ENCODE peak calls at places on chromosomes 1 and 21, in seven cellular contexts. One of them, this sample, is unnamed.

GRCh38 chr1:225464851-225465792 is 37.3 kb upstream of the LBR start:
- DNase-seq in tibial nerve: no peak
- DNase-seq in endodermal cell: peak; percentile 79
- DNase-seq in cardiac muscle cell: no peak
- DNase-seq in psoas muscle: peak; percentile 46
- DNase-seq in kidney: peak; percentile 75
- DNase-seq in mammary epithelial cell: peak; percentile 66
- DNase-seq in this sample: peak; percentile 64

GRCh38 chr1:6347641-6348487 is 45.7 kb downstream of the ACOT7 start:
- DNase-seq in kidney: no peak
- DNase-seq in psoas muscle: peak; percentile 69
- DNase-seq in cardiac muscle cell: peak; percentile 64
- DNase-seq in endodermal cell: peak; percentile 88
- DNase-seq in mammary epithelial cell: no peak
- DNase-seq in tibial nerve: no peak
- DNase-seq in this sample: peak; percentile 87

GRCh38 chr1:23592209-23592905 is 33.1 kb upstream of the ID3 start:
- DNase-seq in psoas muscle: no peak
- DNase-seq in mammary epithelial cell: peak; percentile 86
- DNase-seq in kidney: no peak
- DNase-seq in cardiac muscle cell: no peak
- DNase-seq in endodermal cell: no peak
- DNase-seq in tibial nerve: no peak
- DNase-seq in this sample: no peak

GRCh38 chr1:72690871-72691270 is 408.5 kb upstream of the NEGR1 start:
- DNase-seq in endodermal cell: no peak
- DNase-seq in tibial nerve: no peak
- DNase-seq in mammary epithelial cell: no peak
- DNase-seq in cardiac muscle cell: no peak
- DNase-seq in psoas muscle: no peak
- DNase-seq in kidney: no peak
- DNase-seq in this sample: no peak

GRCh38 chr1:194171596-194171995 is 985.2 kb upstream of the B3GALT2 start:
- DNase-seq in endodermal cell: no peak
- DNase-seq in psoas muscle: no peak
- DNase-seq in tibial nerve: no peak
- DNase-seq in cardiac muscle cell: no peak
- DNase-seq in kidney: no peak
- DNase-seq in mammary epithelial cell: no peak
- DNase-seq in this sample: no peak

GRCh38 chr1:31703431-31704260 is at the start of gene COL16A1:
- DNase-seq in kidney: peak; percentile 94
- DNase-seq in tibial nerve: peak; percentile 66
- DNase-seq in mammary epithelial cell: peak; percentile 68
- DNase-seq in psoas muscle: peak; percentile 93
- DNase-seq in endodermal cell: peak; percentile 85
- DNase-seq in cardiac muscle cell: peak; percentile 30
- DNase-seq in this sample: peak; percentile 78

GRCh38 chr1:206441336-206441967 is 28.8 kb upstream of the IKBKE start:
- DNase-seq in tibial nerve: no peak
- DNase-seq in psoas muscle: no peak
- DNase-seq in cardiac muscle cell: no peak
- DNase-seq in endodermal cell: no peak
- DNase-seq in kidney: no peak
- DNase-seq in mammary epithelial cell: no peak
- DNase-seq in this sample: no peak

GRCh38 chr1:32393832-32394140 is 455 bp downstream of the BSDC1 start:
- DNase-seq in kidney: no peak
- DNase-seq in mammary epithelial cell: no peak
- DNase-seq in endodermal cell: no peak
- DNase-seq in tibial nerve: peak; percentile 42
- DNase-seq in psoas muscle: no peak
- DNase-seq in cardiac muscle cell: no peak
- DNase-seq in this sample: no peak

GRCh38 chr21:33058468-33059318 is 11.2 kb upstream of the OLIG1 start:
- DNase-seq in tibial nerve: no peak
- DNase-seq in psoas muscle: peak; percentile 81
- DNase-seq in kidney: no peak
- DNase-seq in mammary epithelial cell: no peak
- DNase-seq in cardiac muscle cell: no peak
- DNase-seq in endodermal cell: no peak
- DNase-seq in this sample: no peak

GRCh38 chr1:147919881-147920280 is 8.3 kb upstream of the GPR89B start:
- DNase-seq in psoas muscle: no peak
- DNase-seq in endodermal cell: no peak
- DNase-seq in kidney: no peak
- DNase-seq in cardiac muscle cell: no peak
- DNase-seq in tibial nerve: no peak
- DNase-seq in mammary epithelial cell: peak; percentile 11
- DNase-seq in this sample: no peak

GRCh38 chr1:116910379-116911165 is 856 bp downstream of the PTGFRN start:
- DNase-seq in endodermal cell: peak; percentile 78
- DNase-seq in kidney: peak; percentile 84
- DNase-seq in cardiac muscle cell: peak; percentile 62
- DNase-seq in tibial nerve: peak; percentile 15
- DNase-seq in psoas muscle: peak; percentile 63
- DNase-seq in mammary epithelial cell: peak; percentile 52
- DNase-seq in this sample: peak; percentile 84

GRCh38 chr1:196400478-196401453 is 207.5 kb downstream of the KCNT2 start:
- DNase-seq in mammary epithelial cell: peak; percentile 72
- DNase-seq in kidney: no peak
- DNase-seq in tibial nerve: peak; percentile 75
- DNase-seq in cardiac muscle cell: no peak
- DNase-seq in psoas muscle: peak; percentile 32
- DNase-seq in endodermal cell: no peak
- DNase-seq in this sample: no peak

GRCh38 chr1:85320371-85321131 is 44.1 kb upstream of the BCL10 start:
- DNase-seq in endodermal cell: no peak
- DNase-seq in cardiac muscle cell: no peak
- DNase-seq in tibial nerve: no peak
- DNase-seq in mammary epithelial cell: peak; percentile 48
- DNase-seq in kidney: no peak
- DNase-seq in psoas muscle: no peak
- DNase-seq in this sample: no peak

GRCh38 chr1:3156936-3157335 is 87.9 kb downstream of the PRDM16 start:
- DNase-seq in endodermal cell: no peak
- DNase-seq in tibial nerve: no peak
- DNase-seq in mammary epithelial cell: no peak
- DNase-seq in psoas muscle: no peak
- DNase-seq in cardiac muscle cell: no peak
- DNase-seq in kidney: no peak
- DNase-seq in this sample: no peak

GRCh38 chr1:95451054-95451453 is 217.0 kb downstream of the RWDD3 start:
- DNase-seq in mammary epithelial cell: peak; percentile 25
- DNase-seq in cardiac muscle cell: no peak
- DNase-seq in psoas muscle: no peak
- DNase-seq in tibial nerve: no peak
- DNase-seq in endodermal cell: peak; percentile 66
- DNase-seq in kidney: no peak
- DNase-seq in this sample: no peak

GRCh38 chr21:42548687-42549406 is 35.2 kb downstream of the SLC37A1 start:
- DNase-seq in kidney: no peak
- DNase-seq in cardiac muscle cell: no peak
- DNase-seq in endodermal cell: no peak
- DNase-seq in mammary epithelial cell: no peak
- DNase-seq in psoas muscle: no peak
- DNase-seq in tibial nerve: no peak
- DNase-seq in this sample: peak; percentile 50

GRCh38 chr1:220732137-220732536 is 16.0 kb upstream of the MTARC2 start:
- DNase-seq in mammary epithelial cell: no peak
- DNase-seq in cardiac muscle cell: no peak
- DNase-seq in endodermal cell: no peak
- DNase-seq in tibial nerve: no peak
- DNase-seq in psoas muscle: no peak
- DNase-seq in kidney: no peak
- DNase-seq in this sample: no peak

GRCh38 chr1:11970441-11971185 is 9.6 kb upstream of the MFN2 start:
- DNase-seq in endodermal cell: no peak
- DNase-seq in mammary epithelial cell: no peak
- DNase-seq in tibial nerve: no peak
- DNase-seq in kidney: no peak
- DNase-seq in cardiac muscle cell: no peak
- DNase-seq in psoas muscle: no peak
- DNase-seq in this sample: no peak

GRCh38 chr1:192831706-192832355 is 23.0 kb downstream of the RGS2 start:
- DNase-seq in kidney: no peak
- DNase-seq in tibial nerve: no peak
- DNase-seq in endodermal cell: no peak
- DNase-seq in cardiac muscle cell: no peak
- DNase-seq in psoas muscle: no peak
- DNase-seq in mammary epithelial cell: peak; percentile 51
- DNase-seq in this sample: no peak

GRCh38 chr1:200033511-200034261 is 6.2 kb downstream of the NR5A2 start:
- DNase-seq in tibial nerve: no peak
- DNase-seq in endodermal cell: peak; percentile 80
- DNase-seq in psoas muscle: no peak
- DNase-seq in cardiac muscle cell: no peak
- DNase-seq in kidney: no peak
- DNase-seq in mammary epithelial cell: no peak
- DNase-seq in this sample: no peak

DNA sequence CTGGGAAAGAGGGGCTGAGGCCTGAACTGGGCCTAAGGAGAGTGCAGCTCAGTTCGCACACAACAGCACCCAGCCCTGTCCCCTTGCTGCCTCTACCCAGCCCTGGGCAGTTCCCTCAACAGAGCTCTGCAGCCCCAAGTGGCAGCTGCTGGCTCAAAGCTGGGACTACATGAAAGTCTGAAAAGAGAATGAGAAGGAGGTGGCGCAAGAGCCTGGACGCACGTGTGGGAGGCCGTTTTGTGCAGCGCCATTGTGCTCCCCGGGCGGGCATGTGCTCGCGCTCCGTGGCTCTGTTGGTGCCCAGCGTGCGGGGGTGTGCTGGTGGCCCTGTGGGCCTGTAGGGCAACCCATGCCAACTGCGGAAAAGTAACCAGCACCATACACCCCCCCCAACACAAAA is 10.3 kb downstream of the GPR37L1 start:
- DNase-seq in tibial nerve: peak; percentile 38
- DNase-seq in mammary epithelial cell: no peak
- DNase-seq in kidney: peak; percentile 66
- DNase-seq in cardiac muscle cell: no peak
- DNase-seq in psoas muscle: peak; percentile 71
- DNase-seq in endodermal cell: no peak
- DNase-seq in this sample: no peak
- H3K27ac ChIP-seq in tibial nerve: peak overlapping the region; percentile 86
- H3K27ac ChIP-seq in mammary epithelial cell: no peak overlapping the region
- H3K27ac ChIP-seq in kidney: peak overlapping the region; percentile 87
- H3K27ac ChIP-seq in cardiac muscle cell: no peak overlapping the region
- H3K27ac ChIP-seq in psoas muscle: peak overlapping the region; percentile 61
- H3K27ac ChIP-seq in endodermal cell: no peak overlapping the region
- H3K27ac ChIP-seq in this sample: peak overlapping the region; percentile 53

GRCh38 chr1:201215531-201216357 is 25.1 kb downstream of the IGFN1 start:
- DNase-seq in psoas muscle: no peak
- DNase-seq in endodermal cell: peak; percentile 51
- DNase-seq in cardiac muscle cell: no peak
- DNase-seq in kidney: peak; percentile 40
- DNase-seq in tibial nerve: no peak
- DNase-seq in mammary epithelial cell: no peak
- DNase-seq in this sample: peak; percentile 66

GRCh38 chr1:201214886-201215285 is 24.3 kb downstream of the IGFN1 start:
- DNase-seq in cardiac muscle cell: no peak
- DNase-seq in psoas muscle: no peak
- DNase-seq in endodermal cell: peak; percentile 55
- DNase-seq in tibial nerve: no peak
- DNase-seq in mammary epithelial cell: no peak
- DNase-seq in kidney: peak; percentile 43
- DNase-seq in this sample: peak; percentile 50

GRCh38 chr1:201213106-201213770 is 22.6 kb downstream of the IGFN1 start:
- DNase-seq in psoas muscle: no peak
- DNase-seq in mammary epithelial cell: no peak
- DNase-seq in endodermal cell: no peak
- DNase-seq in kidney: peak; percentile 54
- DNase-seq in cardiac muscle cell: no peak
- DNase-seq in tibial nerve: no peak
- DNase-seq in this sample: peak; percentile 45

GRCh38 chr1:201213926-201214325 is 23.3 kb downstream of the IGFN1 start:
- DNase-seq in cardiac muscle cell: no peak
- DNase-seq in tibial nerve: no peak
- DNase-seq in endodermal cell: no peak
- DNase-seq in mammary epithelial cell: no peak
- DNase-seq in kidney: peak; percentile 41
- DNase-seq in psoas muscle: no peak
- DNase-seq in this sample: peak; percentile 64

DNA sequence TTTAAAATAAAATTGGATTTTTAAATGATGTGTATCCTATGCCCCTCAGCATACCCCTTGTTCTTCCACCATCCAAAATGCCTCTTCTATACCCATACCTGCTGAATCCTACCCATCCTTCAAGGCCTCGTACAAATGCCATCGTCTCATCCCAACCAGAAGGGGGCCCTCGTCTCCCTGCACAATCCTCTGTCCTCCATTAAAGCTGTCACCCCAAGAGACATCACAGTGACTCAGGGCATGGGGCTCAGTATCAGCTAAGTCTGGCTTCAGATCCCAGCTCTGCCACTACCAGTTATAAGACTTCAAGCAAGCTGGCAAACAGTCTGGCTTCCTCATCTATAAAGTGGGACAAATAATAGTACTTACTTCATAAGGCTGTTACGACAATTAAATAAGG is 23.8 kb downstream of the IGFN1 start:
- DNase-seq in endodermal cell: peak; percentile 75
- DNase-seq in kidney: peak; percentile 7
- DNase-seq in psoas muscle: no peak
- DNase-seq in mammary epithelial cell: no peak
- DNase-seq in tibial nerve: no peak
- DNase-seq in cardiac muscle cell: no peak
- DNase-seq in this sample: peak; percentile 21
- TF ChIP-seq CTCF in endodermal cell: peak; percentile 71
- TF ChIP-seq CTCF in kidney: no peak
- TF ChIP-seq CTCF in psoas muscle: no peak
- TF ChIP-seq CTCF in mammary epithelial cell: peak; percentile 16
- TF ChIP-seq CTCF in tibial nerve: no peak
- TF ChIP-seq CTCF in cardiac muscle cell: no peak
- TF ChIP-seq CTCF in this sample: no peak

DNA sequence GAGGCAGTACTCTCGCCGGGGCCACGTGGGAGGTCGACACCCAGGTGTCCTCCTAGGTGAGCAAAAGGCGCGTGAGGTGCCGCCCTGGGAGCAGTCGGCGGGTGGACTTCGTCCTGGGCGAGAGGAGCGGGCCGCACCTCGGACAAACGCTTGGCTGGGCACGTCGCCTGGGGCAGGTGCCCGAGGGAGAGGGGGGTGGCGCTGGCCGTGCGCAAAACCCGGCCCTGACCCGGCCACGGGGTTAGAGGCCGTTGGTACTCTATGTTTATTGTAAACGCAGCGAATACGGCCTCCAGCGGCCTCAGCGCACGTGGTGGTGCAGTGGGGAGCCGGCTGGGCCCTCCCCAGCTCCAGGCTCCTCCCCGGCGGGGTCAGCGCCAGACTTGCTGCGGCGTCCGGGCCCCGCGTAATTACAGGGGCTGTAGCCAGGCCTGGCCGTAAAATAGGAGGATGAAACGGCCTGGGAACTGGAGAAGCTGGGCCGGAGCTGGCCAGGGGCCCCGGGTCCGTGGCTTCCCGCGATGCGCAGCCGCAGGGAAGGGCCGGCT is 1.7 kb upstream of the EFNA1 start:
- DNase-seq in kidney: peak; percentile 93
- DNase-seq in mammary epithelial cell: no peak
- DNase-seq in endodermal cell: peak; percentile 70
- DNase-seq in cardiac muscle cell: no peak
- DNase-seq in tibial nerve: peak; percentile 54
- DNase-seq in psoas muscle: peak; percentile 71
- DNase-seq in this sample: peak; percentile 72
- H3K4me3 ChIP-seq in kidney: peak overlapping the region; percentile 99
- H3K4me3 ChIP-seq in mammary epithelial cell: no peak overlapping the region
- H3K4me3 ChIP-seq in endodermal cell: peak overlapping the region; percentile 78
- H3K4me3 ChIP-seq in cardiac muscle cell: peak overlapping the region; percentile 59
- H3K4me3 ChIP-seq in tibial nerve: peak overlapping the region; percentile 74
- H3K4me3 ChIP-seq in psoas muscle: peak overlapping the region; percentile 74
- H3K4me3 ChIP-seq in this sample: peak overlapping the region; percentile 61

GRCh38 chr1:239717097-239718051 is 331.0 kb downstream of the CHRM3 start:
- DNase-seq in kidney: no peak
- DNase-seq in mammary epithelial cell: no peak
- DNase-seq in endodermal cell: no peak
- DNase-seq in cardiac muscle cell: no peak
- DNase-seq in tibial nerve: no peak
- DNase-seq in psoas muscle: no peak
- DNase-seq in this sample: no peak
- H3K27ac ChIP-seq in kidney: no peak overlapping the region
- H3K27ac ChIP-seq in mammary epithelial cell: no peak overlapping the region
- H3K27ac ChIP-seq in endodermal cell: no peak overlapping the region
- H3K27ac ChIP-seq in cardiac muscle cell: no peak overlapping the region
- H3K27ac ChIP-seq in tibial nerve: no peak overlapping the region
- H3K27ac ChIP-seq in psoas muscle: no peak overlapping the region
- H3K27ac ChIP-seq in this sample: no peak overlapping the region